ENCODE peak calls at places on chromosomes 16 and 17, in seven cellular contexts. T is Calu3; C is stimulated activated CD4-positive, alpha-beta T cell treated with anti-CD3 and anti-CD28 coated beads, Interleukin-2, amount 100 ng/mL, for 48 hours; G is left cardiac atrium; M is NCI-H345; E is lung; S is NCI-H748 treated with DMSO at 0.1 percent for 48 hours. N is an unnamed sample.

GRCh38 chr17:15233022-15233805 is 31.9 kb downstream of the PMP22 start:
- DNase-seq in T (no peak), C (no peak), G (no peak), M (no peak), E (no peak), S (no peak), N (no peak)

GRCh38 chr17:37388266-37388665 is 12.5 kb downstream of the C17orf78 start:
- DNase-seq in T (no peak), C (no peak), G (no peak), M (no peak), E (no peak), S (no peak), N (no peak)

GRCh38 chr17:42773290-42774035 is at the start of gene VPS25:
- DNase-seq in T (peak; percentile 88), C (peak; percentile 62), G (peak; percentile 79), M (peak; percentile 85), E (peak; percentile 82), S (peak; percentile 30), N (peak; percentile 80)

GRCh38 chr16:11249233-11250061 is 6.6 kb downstream of the SOCS1 start:
- DNase-seq in T (no peak), C (no peak), G (no peak), M (no peak), E (no peak), S (no peak), N (no peak)

GRCh38 chr16:73228649-73229048 is 180.7 kb upstream of the ZFHX3 start:
- DNase-seq in T (no peak), C (no peak), G (peak; percentile 26), M (no peak), E (no peak), S (no peak), N (no peak)

GRCh38 chr16:69566437-69567030 is 768 bp downstream of the NFAT5 start:
- DNase-seq in T (peak; percentile 51), C (peak; percentile 24), G (peak; percentile 75), M (peak; percentile 20), E (peak; percentile 68), S (no peak), N (peak; percentile 68)

GRCh38 chr16:9090101-9090959 is 1.1 kb upstream of the HAPSTR1 start:
- DNase-seq in T (peak; percentile 50), C (peak; percentile 37), G (peak; percentile 57), M (no peak), E (peak; percentile 38), S (no peak), N (peak; percentile 32)

GRCh38 chr17:74566132-74566753 is 1.1 kb downstream of the CD300H start:
- DNase-seq in T (peak; percentile 48), C (peak; percentile 21), G (peak; percentile 45), M (no peak), E (no peak), S (no peak), N (no peak)

GRCh38 chr17:17935321-17936271 is 36.6 kb downstream of the TOM1L2 start:
- DNase-seq in T (no peak), C (no peak), G (peak; percentile 49), M (no peak), E (no peak), S (no peak), N (no peak)

GRCh38 chr16:80058236-80058635 is 457.7 kb upstream of the MAF start:
- DNase-seq in T (no peak), C (no peak), G (peak; percentile 41), M (no peak), E (peak; percentile 29), S (no peak), N (peak; percentile 3)

GRCh38 chr17:71760062-71760720 is 360.6 kb upstream of the SOX9 start:
- DNase-seq in T (no peak), C (no peak), G (no peak), M (no peak), E (no peak), S (no peak), N (no peak)

GRCh38 chr16:2147378-2147777 is 1.0 kb upstream of the RAB26 start:
- DNase-seq in T (no peak), C (no peak), G (peak; percentile 25), M (no peak), E (no peak), S (no peak), N (peak; percentile 26)

GRCh38 chr17:82358467-82359350 is at the start of gene TEX19:
- DNase-seq in T (no peak), C (peak; percentile 10), G (no peak), M (peak; percentile 68), E (no peak), S (peak; percentile 20), N (no peak)

GRCh38 chr16:29958756-29959155 is 3.1 kb upstream of the TMEM219 start:
- DNase-seq in T (no peak), C (no peak), G (no peak), M (no peak), E (no peak), S (no peak), N (no peak)